ENCODE peak calls at places on chromosomes 3 and 15, in ten cellular contexts. Y is left ventricle myocardium inferior, E is neural crest cell, N is GM12864, I is cardiac fibroblast, Q is fibroblast of lung, P is OCI-LY7, O is progenitor cell of endocrine pancreas, C is cardiac muscle cell, V is HCT116. W is an unnamed sample.

GRCh38 chr3:72187131-72187530 is 402.2 kb upstream of the PROK2 start:
- DNase-seq in Y (no peak), E (no peak), N (no peak), I (no peak), Q (peak), P (peak), O (no peak), C (peak), V (no peak), W (no peak)

GRCh38 chr15:93063796-93064690 is 25.0 kb downstream of the RGMA start:
- DNase-seq in Y (no peak), E (no peak), N (no peak), I (no peak), Q (no peak), P (no peak), O (no peak), C (no peak), V (no peak), W (no peak)

GRCh38 chr3:51390600-51391074 is 448 bp upstream of the RBM15B start:
- DNase-seq in Y (no peak), E (no peak), N (no peak), I (no peak), Q (no peak), P (no peak), O (no peak), C (no peak), V (no peak), W (no peak)

GRCh38 chr3:113241292-113242033 is 30.1 kb downstream of the BOC start:
- DNase-seq in Y (no peak), E (peak), N (no peak), I (no peak), Q (no peak), P (no peak), O (no peak), C (peak), V (no peak), W (no peak)

GRCh38 chr3:168071971-168072645 is 23.6 kb downstream of the GOLIM4 start:
- DNase-seq in Y (no peak), E (no peak), N (no peak), I (peak), Q (no peak), P (no peak), O (no peak), C (no peak), V (no peak), W (no peak)

GRCh38 chr3:183924956-183925355 is 40.3 kb upstream of the PARL start:
- DNase-seq in Y (no peak), E (no peak), N (no peak), I (peak), Q (peak), P (no peak), O (no peak), C (peak), V (no peak), W (no peak)

GRCh38 chr15:53808058-53808703 is 48.7 kb upstream of the WDR72 start:
- DNase-seq in Y (no peak), E (no peak), N (no peak), I (peak), Q (peak), P (peak), O (no peak), C (peak), V (no peak), W (no peak)

GRCh38 chr3:46110701-46111493 is 83.6 kb upstream of the XCR1 start:
- DNase-seq in Y (no peak), E (no peak), N (no peak), I (peak), Q (peak), P (no peak), O (no peak), C (peak), V (peak), W (peak)

GRCh38 chr15:31345606-31346366 is 19.2 kb downstream of the KLF13 start:
- DNase-seq in Y (peak), E (no peak), N (no peak), I (no peak), Q (no peak), P (peak), O (no peak), C (no peak), V (no peak), W (peak)

GRCh38 chr15:53312707-53313106 is 446.8 kb downstream of the WDR72 start:
- DNase-seq in Y (no peak), E (no peak), N (no peak), I (no peak), Q (no peak), P (no peak), O (no peak), C (no peak), V (no peak), W (no peak)

GRCh38 chr3:194089357-194090177 is 46.4 kb upstream of the HES1 start:
- DNase-seq in Y (peak), E (no peak), N (no peak), I (peak), Q (peak), P (no peak), O (no peak), C (peak), V (peak), W (peak)

GRCh38 chr15:99425666-99426301 is 140.0 kb upstream of the MEF2A start:
- DNase-seq in Y (peak), E (no peak), N (no peak), I (peak), Q (no peak), P (no peak), O (no peak), C (peak), V (no peak), W (no peak)

GRCh38 chr3:42090973-42091731 is at the start of gene TRAK1:
- DNase-seq in Y (peak), E (no peak), N (no peak), I (peak), Q (no peak), P (no peak), O (no peak), C (peak), V (no peak), W (no peak)

GRCh38 chr3:61928020-61928419 is 366.6 kb downstream of the PTPRG start:
- DNase-seq in Y (no peak), E (no peak), N (no peak), I (peak), Q (no peak), P (no peak), O (no peak), C (peak), V (no peak), W (no peak)

GRCh38 chr3:197518794-197519451 is 36.8 kb downstream of the BDH1 start:
- DNase-seq in Y (no peak), E (no peak), N (no peak), I (no peak), Q (no peak), P (peak), O (no peak), C (no peak), V (no peak), W (peak)

DNA sequence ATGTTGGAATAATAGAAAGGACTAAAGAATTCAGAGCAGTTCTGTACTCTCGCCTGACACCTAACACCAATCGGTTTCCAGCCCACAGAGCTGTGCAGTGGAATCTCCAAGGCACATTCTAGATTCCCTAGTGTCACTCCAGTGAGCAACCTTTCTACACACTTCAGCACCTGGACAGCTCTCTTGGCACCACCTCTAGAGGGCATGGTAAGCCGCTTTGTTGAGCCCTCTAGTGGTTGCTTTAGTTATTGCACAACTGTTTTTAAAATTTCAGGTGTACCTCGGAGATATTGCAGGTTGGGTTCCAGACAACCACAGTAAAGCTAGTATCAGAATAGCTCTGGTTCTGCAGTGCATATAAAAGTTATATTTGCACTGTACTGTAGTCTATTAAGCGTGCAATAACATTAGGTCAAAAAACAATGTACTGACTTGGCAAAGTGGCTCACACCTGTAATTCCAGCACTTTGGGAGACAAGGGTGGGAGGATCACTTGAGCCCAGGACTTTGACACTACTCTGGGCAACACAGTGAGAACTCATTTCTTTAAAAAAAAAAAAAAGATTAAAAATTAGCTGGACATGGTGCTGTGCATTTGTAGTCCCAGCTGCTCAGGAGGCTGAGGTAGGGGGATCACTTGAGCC is 26.5 kb upstream of the ERC2 start:
- DNase-seq in Y (peak), E (peak), N (peak), I (peak), Q (peak), P (peak), O (peak), C (peak), V (peak), W (peak)
- TF ChIP-seq CTCF in Y (peak), E (peak), N (peak), I (peak), Q (peak), P (peak), O (peak), C (peak), V (peak), W (peak)

GRCh38 chr3:77319711-77320110 is 279.8 kb downstream of the ROBO2 start:
- DNase-seq in Y (no peak), E (no peak), N (no peak), I (no peak), Q (peak), P (peak), O (no peak), C (peak), V (no peak), W (no peak)

GRCh38 chr3:77309460-77309859 is 269.6 kb downstream of the ROBO2 start:
- DNase-seq in Y (no peak), E (no peak), N (no peak), I (no peak), Q (no peak), P (no peak), O (no peak), C (no peak), V (no peak), W (no peak)

GRCh38 chr3:77313843-77314242 is 273.9 kb downstream of the ROBO2 start:
- DNase-seq in Y (no peak), E (no peak), N (no peak), I (no peak), Q (no peak), P (no peak), O (no peak), C (no peak), V (no peak), W (no peak)
- TF ChIP-seq CTCF in Y (no peak), E (no peak), N (no peak), I (no peak), Q (no peak), P (no peak), O (no peak), C (no peak), V (no peak), W (no peak)

DNA sequence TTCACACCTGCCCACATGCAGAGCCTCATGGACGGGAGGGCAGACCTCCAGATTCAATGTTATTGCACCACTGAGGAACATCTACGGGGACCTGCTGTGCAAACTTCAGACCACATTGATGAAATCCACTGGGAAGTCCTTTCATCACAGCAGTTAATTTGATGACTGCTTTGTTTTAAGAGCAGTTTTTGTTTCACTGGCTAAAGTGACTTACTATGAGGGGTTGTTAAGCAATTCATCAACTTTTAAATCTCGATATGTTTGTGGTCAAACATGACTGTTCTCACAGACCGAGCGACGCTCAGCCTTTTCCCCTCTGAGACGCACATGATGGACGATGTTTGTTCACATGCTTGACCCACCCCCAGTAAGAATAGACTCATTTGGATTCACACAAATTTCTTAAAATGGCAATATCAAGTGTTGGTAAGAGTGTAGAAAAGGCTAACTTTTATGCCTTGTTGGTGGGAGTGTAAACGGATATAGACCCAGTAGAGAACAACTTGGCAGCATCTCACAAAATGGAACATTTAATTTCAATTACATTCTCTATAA is 35.9 kb upstream of the IREB2 start:
- DNase-seq in Y (no peak), E (no peak), N (no peak), I (no peak), Q (no peak), P (no peak), O (no peak), C (no peak), V (no peak), W (no peak)
- TF ChIP-seq CTCF in Y (no peak), E (no peak), N (no peak), I (no peak), Q (no peak), P (no peak), O (no peak), C (no peak), V (no peak), W (no peak)

DNA sequence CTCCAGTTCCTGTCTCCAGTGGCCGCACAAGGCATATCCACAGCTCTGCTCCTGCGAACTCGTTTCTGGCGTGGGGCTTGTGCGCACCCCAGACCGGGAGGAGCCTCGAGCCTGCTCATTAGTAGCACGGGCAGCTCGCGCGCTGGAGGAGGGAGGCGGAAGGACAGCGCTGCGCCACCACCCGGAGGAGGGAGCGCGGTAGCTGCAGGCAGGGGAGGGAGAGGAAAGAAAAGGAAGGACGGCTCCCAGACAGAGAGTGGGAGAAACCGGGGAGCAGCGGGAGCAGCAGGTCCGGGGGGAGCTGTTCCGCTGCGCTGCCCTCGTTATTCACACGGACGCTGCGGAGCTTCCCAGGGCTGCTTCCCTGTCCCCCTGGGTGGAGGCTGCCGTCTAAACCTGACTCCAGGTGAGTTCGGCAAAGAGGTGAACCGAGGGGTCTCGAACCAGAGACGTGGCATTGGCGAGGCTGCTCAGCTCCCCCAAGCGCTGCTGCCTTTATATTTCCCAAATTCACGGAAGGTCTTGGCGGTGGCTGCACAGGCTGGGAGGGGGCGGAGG is 121.3 kb upstream of the ZNF717 start:
- DNase-seq in Y (no peak), E (peak), N (no peak), I (no peak), Q (peak), P (no peak), O (peak), C (no peak), V (no peak), W (no peak)
- TF ChIP-seq CTCF in Y (no peak), E (peak), N (no peak), I (peak), Q (no peak), P (no peak), O (peak), C (no peak), V (no peak), W (no peak)

GRCh38 chr15:30043211-30043655 is 39.5 kb upstream of the GOLGA8J start:
- DNase-seq in Y (no peak), E (no peak), N (no peak), I (peak), Q (peak), P (no peak), O (no peak), C (peak), V (no peak), W (no peak)
- TF ChIP-seq CTCF in Y (peak), E (no peak), N (no peak), I (peak), Q (peak), P (peak), O (no peak), C (peak), V (no peak), W (no peak)

GRCh38 chr15:89383635-89384604 is 49.3 kb upstream of the POLG start:
- DNase-seq in Y (peak), E (no peak), N (no peak), I (peak), Q (peak), P (no peak), O (no peak), C (peak), V (no peak), W (no peak)
- TF ChIP-seq CTCF in Y (no peak), E (no peak), N (no peak), I (no peak), Q (no peak), P (no peak), O (no peak), C (no peak), V (no peak), W (no peak)

GRCh38 chr3:32684800-32685603 is at the start of gene CNOT10:
- DNase-seq in Y (peak), E (peak), N (peak), I (peak), Q (peak), P (peak), O (peak), C (peak), V (peak), W (peak)
- TF ChIP-seq CTCF in Y (peak), E (peak), N (no peak), I (no peak), Q (no peak), P (peak), O (peak), C (peak), V (no peak), W (no peak)

W was measured in activated CD8-positive, alpha-beta T cell treated with anti-CD3 and anti-CD28 coated beads for 36 hours.